ENCODE peak calls at places on chromosomes 11 and 22, in seven cellular contexts. X, R, C, M, U, J and Y are unnamed samples.

GRCh38 chr11:36748856-36749255 is 150.8 kb upstream of the RAG2 start:
- DNase-seq in X (no peak), R (no peak), C (no peak), M (no peak), U (no peak), J (no peak), Y (no peak)

GRCh38 chr11:15091620-15092019 is 18.2 kb downstream of the CALCB start:
- DNase-seq in X (no peak), R (no peak), C (no peak), M (no peak), U (no peak), J (no peak), Y (no peak)

GRCh38 chr11:39992550-39992949 is 1466.9 kb downstream of the LRRC4C start:
- DNase-seq in X (no peak), R (no peak), C (no peak), M (no peak), U (no peak), J (no peak), Y (no peak)

GRCh38 chr11:117226388-117227385 is 5.2 kb downstream of the PCSK7 start:
- DNase-seq in X (no peak), R (peak; percentile 58), C (peak; percentile 17), M (peak; percentile 62), U (peak; percentile 57), J (no peak), Y (peak; percentile 50)

GRCh38 chr22:24134090-24134846 is 47.0 kb upstream of the SUSD2 start:
- DNase-seq in X (no peak), R (no peak), C (peak; percentile 65), M (no peak), U (peak; percentile 78), J (no peak), Y (no peak)

GRCh38 chr11:5476184-5476819 is 12.2 kb upstream of the OR52D1 start:
- DNase-seq in X (peak; percentile 7), R (peak; percentile 27), C (peak; percentile 6), M (peak; percentile 41), U (peak; percentile 53), J (no peak), Y (peak; percentile 20)

GRCh38 chr11:61392991-61393595 is 706 bp downstream of the TMEM216 start:
- DNase-seq in X (no peak), R (no peak), C (no peak), M (peak; percentile 46), U (no peak), J (no peak), Y (no peak)

GRCh38 chr22:38098410-38099249 is 11.9 kb downstream of the BAIAP2L2 start:
- DNase-seq in X (no peak), R (no peak), C (no peak), M (no peak), U (peak; percentile 32), J (no peak), Y (no peak)

GRCh38 chr22:48357961-48358360 is 1469.7 kb downstream of the BRD1 start:
- DNase-seq in X (no peak), R (no peak), C (no peak), M (no peak), U (no peak), J (no peak), Y (no peak)

GRCh38 chr11:19134004-19134403 is 17.0 kb downstream of the ZDHHC13 start:
- DNase-seq in X (no peak), R (no peak), C (no peak), M (no peak), U (no peak), J (no peak), Y (no peak)

GRCh38 chr11:128379587-128380279 is 207.6 kb downstream of the ETS1 start:
- DNase-seq in X (no peak), R (peak; percentile 68), C (no peak), M (no peak), U (no peak), J (no peak), Y (no peak)
- H3K27ac ChIP-seq in X (no peak overlapping the region), R (no peak overlapping the region), C (no peak overlapping the region), M (no peak overlapping the region), U (no peak overlapping the region), J (no peak overlapping the region), Y (no peak overlapping the region)

DNA sequence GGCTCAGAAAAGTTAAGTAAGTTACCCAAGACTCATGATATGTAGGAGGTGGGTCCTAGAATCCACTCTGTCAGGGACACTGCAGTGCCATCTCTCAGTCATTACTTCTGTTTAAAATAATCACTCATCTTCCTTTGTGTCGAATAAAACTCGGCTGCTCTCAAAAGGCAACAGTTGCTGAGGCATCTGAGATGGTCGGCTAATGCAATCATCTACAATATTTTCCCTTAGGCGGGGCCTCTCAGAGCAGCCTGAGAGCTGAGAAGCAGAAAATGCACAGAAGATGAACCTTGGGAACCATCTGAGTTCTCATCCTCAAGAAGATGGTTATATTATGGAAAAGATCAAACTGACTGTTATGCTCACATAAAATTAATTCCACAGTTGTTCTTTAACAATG is 1518.1 kb upstream of the TENM4 start:
- DNase-seq in X (no peak), R (no peak), C (no peak), M (no peak), U (no peak), J (no peak), Y (no peak)
- H3K27ac ChIP-seq in X (no peak overlapping the region), R (no peak overlapping the region), C (no peak overlapping the region), M (no peak overlapping the region), U (no peak overlapping the region), J (no peak overlapping the region), Y (no peak overlapping the region)

GRCh38 chr11:34825670-34826383 is 90.4 kb downstream of the APIP start:
- DNase-seq in X (no peak), R (peak; percentile 76), C (no peak), M (no peak), U (no peak), J (no peak), Y (no peak)
- H3K27ac ChIP-seq in X (no peak overlapping the region), R (peak overlapping the region; percentile 44), C (no peak overlapping the region), M (no peak overlapping the region), U (no peak overlapping the region), J (no peak overlapping the region), Y (no peak overlapping the region)

DNA sequence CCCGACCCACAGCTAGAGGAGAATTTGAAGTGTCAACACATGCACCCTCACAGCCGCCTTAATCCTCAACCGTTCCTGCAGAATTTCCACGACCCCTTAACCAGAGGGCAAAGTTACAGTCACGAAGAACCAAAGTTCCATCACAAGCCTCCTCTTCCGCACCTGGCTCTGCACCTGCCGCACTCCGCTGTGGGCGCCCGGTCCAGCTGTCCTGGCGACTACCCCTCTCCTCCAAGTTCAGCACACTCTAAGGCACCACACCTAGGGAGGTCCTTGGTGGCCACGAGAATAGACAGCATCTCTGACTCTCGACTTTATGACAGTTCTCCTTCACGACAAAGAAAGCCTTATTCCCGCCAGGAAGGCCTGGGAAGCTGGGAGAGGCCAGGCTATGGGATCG is 71.8 kb downstream of the ZC3H12C start:
- DNase-seq in X (no peak), R (no peak), C (no peak), M (no peak), U (no peak), J (no peak), Y (no peak)
- H3K27ac ChIP-seq in X (no peak overlapping the region), R (no peak overlapping the region), C (no peak overlapping the region), M (no peak overlapping the region), U (no peak overlapping the region), J (no peak overlapping the region), Y (no peak overlapping the region)

GRCh38 chr11:69009441-69010211 is 3.4 kb downstream of the MRGPRF start:
- DNase-seq in X (no peak), R (no peak), C (no peak), M (no peak), U (peak; percentile 40), J (no peak), Y (no peak)

GRCh38 chr11:69006816-69007215 is 6.2 kb downstream of the MRGPRF start:
- DNase-seq in X (no peak), R (no peak), C (no peak), M (no peak), U (peak; percentile 38), J (no peak), Y (no peak)

GRCh38 chr11:69008774-69009440 is 4.1 kb downstream of the MRGPRF start:
- DNase-seq in X (peak; percentile 91), R (peak; percentile 92), C (no peak), M (peak; percentile 98), U (peak; percentile 96), J (peak; percentile 93), Y (no peak)

GRCh38 chr11:69005631-69006368 is 7.2 kb downstream of the MRGPRF start:
- DNase-seq in X (no peak), R (no peak), C (no peak), M (no peak), U (no peak), J (no peak), Y (no peak)

GRCh38 chr11:69007978-69008381 is 5.1 kb downstream of the MRGPRF start:
- DNase-seq in X (no peak), R (no peak), C (no peak), M (no peak), U (peak; percentile 55), J (no peak), Y (no peak)
- H3K27ac ChIP-seq in X (peak overlapping the region; percentile 98), R (no peak overlapping the region), C (no peak overlapping the region), M (peak overlapping the region; percentile 95), U (peak overlapping the region; percentile 58), J (peak overlapping the region; percentile 95), Y (no peak overlapping the region)